ENCODE peak calls at places on chromosomes 6 and 20, in five cellular contexts. One of them, this sample, is unnamed.

GRCh38 chr6:4253604-4254211 is 118.3 kb upstream of the ECI2 start:
- DNase-seq in AML-193: no peak
- DNase-seq in uterus: peak; percentile 21
- DNase-seq in mucosa of descending colon: no peak
- DNase-seq in nephron progenitor cell: peak; percentile 4
- DNase-seq in this sample: no peak

GRCh38 chr6:5025911-5026819 is 22.3 kb upstream of the RPP40 start:
- DNase-seq in uterus: peak; percentile 81
- DNase-seq in AML-193: peak; percentile 82
- DNase-seq in nephron progenitor cell: peak; percentile 63
- DNase-seq in mucosa of descending colon: peak; percentile 66
- DNase-seq in this sample: peak; percentile 81

GRCh38 chr6:13237318-13237717 is 91.0 kb downstream of the TBC1D7 start:
- DNase-seq in nephron progenitor cell: no peak
- DNase-seq in uterus: no peak
- DNase-seq in mucosa of descending colon: no peak
- DNase-seq in AML-193: no peak
- DNase-seq in this sample: no peak

GRCh38 chr6:43943781-43944250 is 173.8 kb downstream of the VEGFA start:
- DNase-seq in mucosa of descending colon: no peak
- DNase-seq in nephron progenitor cell: no peak
- DNase-seq in AML-193: no peak
- DNase-seq in uterus: no peak
- DNase-seq in this sample: no peak

GRCh38 chr20:60326821-60327220 is 368.6 kb downstream of the CDH26 start:
- DNase-seq in uterus: no peak
- DNase-seq in mucosa of descending colon: no peak
- DNase-seq in nephron progenitor cell: no peak
- DNase-seq in AML-193: no peak
- DNase-seq in this sample: no peak

GRCh38 chr6:125906158-125906998 is 50.2 kb upstream of the HINT3 start:
- DNase-seq in nephron progenitor cell: peak; percentile 55
- DNase-seq in AML-193: peak; percentile 59
- DNase-seq in mucosa of descending colon: peak; percentile 55
- DNase-seq in uterus: no peak
- DNase-seq in this sample: peak; percentile 72

GRCh38 chr20:52313335-52313963 is 121.9 kb upstream of the ZFP64 start:
- DNase-seq in nephron progenitor cell: peak; percentile 24
- DNase-seq in uterus: no peak
- DNase-seq in AML-193: no peak
- DNase-seq in mucosa of descending colon: no peak
- DNase-seq in this sample: peak; percentile 71

GRCh38 chr6:53746442-53747103 is 48.2 kb upstream of the LRRC1 start:
- DNase-seq in uterus: no peak
- DNase-seq in nephron progenitor cell: no peak
- DNase-seq in mucosa of descending colon: no peak
- DNase-seq in AML-193: no peak
- DNase-seq in this sample: peak; percentile 10

GRCh38 chr6:150199241-150199640 is 56.4 kb downstream of the PPP1R14C start:
- DNase-seq in AML-193: no peak
- DNase-seq in uterus: no peak
- DNase-seq in mucosa of descending colon: no peak
- DNase-seq in nephron progenitor cell: no peak
- DNase-seq in this sample: no peak

GRCh38 chr6:28812778-28813569 is 110.8 kb downstream of the TRIM27 start:
- DNase-seq in uterus: no peak
- DNase-seq in nephron progenitor cell: no peak
- DNase-seq in mucosa of descending colon: no peak
- DNase-seq in AML-193: no peak
- DNase-seq in this sample: no peak

GRCh38 chr6:106799008-106799952 is 169.9 kb downstream of the QRSL1 start:
- DNase-seq in uterus: no peak
- DNase-seq in nephron progenitor cell: peak; percentile 48
- DNase-seq in AML-193: no peak
- DNase-seq in mucosa of descending colon: no peak
- DNase-seq in this sample: peak; percentile 23

GRCh38 chr6:83019741-83020140 is 45.9 kb downstream of the UBE3D start:
- DNase-seq in uterus: no peak
- DNase-seq in nephron progenitor cell: no peak
- DNase-seq in mucosa of descending colon: no peak
- DNase-seq in AML-193: no peak
- DNase-seq in this sample: no peak

GRCh38 chr20:49791165-49791564 is 21.5 kb upstream of the SLC9A8 start:
- DNase-seq in AML-193: no peak
- DNase-seq in mucosa of descending colon: no peak
- DNase-seq in nephron progenitor cell: no peak
- DNase-seq in uterus: no peak
- DNase-seq in this sample: no peak

GRCh38 chr6:134295953-134296553 is 21.9 kb downstream of the SGK1 start:
- DNase-seq in nephron progenitor cell: no peak
- DNase-seq in AML-193: peak; percentile 98
- DNase-seq in uterus: peak; percentile 18
- DNase-seq in mucosa of descending colon: no peak
- DNase-seq in this sample: no peak

GRCh38 chr20:47610945-47611250 is 109.2 kb downstream of the NCOA3 start:
- DNase-seq in mucosa of descending colon: no peak
- DNase-seq in AML-193: no peak
- DNase-seq in nephron progenitor cell: no peak
- DNase-seq in uterus: no peak
- DNase-seq in this sample: no peak

GRCh38 chr6:21003780-21004541 is 469.7 kb downstream of the CDKAL1 start:
- DNase-seq in mucosa of descending colon: no peak
- DNase-seq in nephron progenitor cell: no peak
- DNase-seq in uterus: no peak
- DNase-seq in AML-193: no peak
- DNase-seq in this sample: no peak

GRCh38 chr6:134466751-134467525 is 149.0 kb upstream of the SGK1 start:
- DNase-seq in nephron progenitor cell: no peak
- DNase-seq in mucosa of descending colon: no peak
- DNase-seq in AML-193: no peak
- DNase-seq in uterus: no peak
- DNase-seq in this sample: no peak

GRCh38 chr6:30810813-30811329 is 66.5 kb upstream of the IER3 start:
- DNase-seq in nephron progenitor cell: no peak
- DNase-seq in mucosa of descending colon: peak; percentile 63
- DNase-seq in AML-193: no peak
- DNase-seq in uterus: no peak
- DNase-seq in this sample: no peak

GRCh38 chr6:114100421-114100820 is 129.5 kb upstream of the HDAC2 start:
- DNase-seq in nephron progenitor cell: no peak
- DNase-seq in AML-193: no peak
- DNase-seq in mucosa of descending colon: no peak
- DNase-seq in uterus: no peak
- DNase-seq in this sample: no peak

GRCh38 chr6:159321267-159321666 is 152.1 kb downstream of the FNDC1 start:
- DNase-seq in nephron progenitor cell: no peak
- DNase-seq in uterus: no peak
- DNase-seq in AML-193: no peak
- DNase-seq in mucosa of descending colon: no peak
- DNase-seq in this sample: no peak

GRCh38 chr20:43766395-43766794 is 39.6 kb upstream of the GTSF1L start:
- DNase-seq in uterus: no peak
- DNase-seq in mucosa of descending colon: peak; percentile 25
- DNase-seq in nephron progenitor cell: no peak
- DNase-seq in AML-193: no peak
- DNase-seq in this sample: no peak

GRCh38 chr6:132070356-132070755 is 119.2 kb upstream of the CCN2 start:
- DNase-seq in uterus: no peak
- DNase-seq in nephron progenitor cell: no peak
- DNase-seq in AML-193: no peak
- DNase-seq in mucosa of descending colon: no peak
- DNase-seq in this sample: no peak

GRCh38 chr6:31559958-31560696 is 12.0 kb upstream of the LTA start:
- DNase-seq in uterus: peak; percentile 75
- DNase-seq in mucosa of descending colon: peak; percentile 47
- DNase-seq in AML-193: peak; percentile 100
- DNase-seq in nephron progenitor cell: no peak
- DNase-seq in this sample: no peak

GRCh38 chr20:35146299-35146921 is 726 bp downstream of the EDEM2 start:
- DNase-seq in nephron progenitor cell: peak; percentile 36
- DNase-seq in AML-193: no peak
- DNase-seq in mucosa of descending colon: peak; percentile 69
- DNase-seq in uterus: peak; percentile 30
- DNase-seq in this sample: peak; percentile 65

GRCh38 chr6:19193624-19194023 is 643.5 kb upstream of the ID4 start:
- DNase-seq in AML-193: no peak
- DNase-seq in nephron progenitor cell: no peak
- DNase-seq in mucosa of descending colon: no peak
- DNase-seq in uterus: no peak
- DNase-seq in this sample: no peak

GRCh38 chr20:48195121-48195870 is 410.0 kb upstream of the SULF2 start:
- DNase-seq in mucosa of descending colon: no peak
- DNase-seq in uterus: no peak
- DNase-seq in nephron progenitor cell: no peak
- DNase-seq in AML-193: no peak
- DNase-seq in this sample: no peak

GRCh38 chr6:42453649-42454427 is 2.1 kb upstream of the TRERF1 start:
- DNase-seq in uterus: peak; percentile 70
- DNase-seq in nephron progenitor cell: peak; percentile 49
- DNase-seq in AML-193: peak; percentile 33
- DNase-seq in mucosa of descending colon: peak; percentile 74
- DNase-seq in this sample: peak; percentile 85

GRCh38 chr6:99478483-99478882 is 36.7 kb downstream of the USP45 start:
- DNase-seq in mucosa of descending colon: no peak
- DNase-seq in nephron progenitor cell: no peak
- DNase-seq in uterus: no peak
- DNase-seq in AML-193: no peak
- DNase-seq in this sample: no peak

GRCh38 chr20:45008521-45009049 is 42.3 kb downstream of the STK4 start:
- DNase-seq in AML-193: no peak
- DNase-seq in mucosa of descending colon: no peak
- DNase-seq in nephron progenitor cell: no peak
- DNase-seq in uterus: no peak
- DNase-seq in this sample: no peak

GRCh38 chr20:17518339-17519052 is 12.7 kb downstream of the BFSP1 start:
- DNase-seq in mucosa of descending colon: no peak
- DNase-seq in nephron progenitor cell: peak; percentile 15
- DNase-seq in uterus: no peak
- DNase-seq in AML-193: no peak
- DNase-seq in this sample: peak; percentile 39

GRCh38 chr6:111484655-111484974 is 1.6 kb upstream of the REV3L start:
- DNase-seq in uterus: no peak
- DNase-seq in nephron progenitor cell: no peak
- DNase-seq in mucosa of descending colon: no peak
- DNase-seq in AML-193: no peak
- DNase-seq in this sample: no peak